ENCODE peak calls at places on chromosomes 13 and 19, in nine cellular contexts. V is breast epithelium; I is HCT116; X is pancreas; D is CD8-positive, alpha-beta memory T cell; A is thyroid gland; N is lower lobe of right lung; P is heart left ventricle; M is testis. F is an unnamed sample. For H3K4me1, the result is how much of the 10 kb centered on the place peaks cover.

GRCh38 chr19:49862411-49863253 is 4.7 kb downstream of the PNKP start:
- DNase-seq in V (no peak), I (no peak), X (peak), D (no peak), A (peak), N (peak), P (no peak), M (peak), F (no peak)

GRCh38 chr19:11191273-11191755 is 6.0 kb downstream of the KANK2 start:
- DNase-seq in V (no peak), I (no peak), X (peak), D (no peak), A (peak), N (peak), P (peak), M (peak), F (peak)

GRCh38 chr13:71674776-71675352 is 192.1 kb downstream of the DACH1 start:
- DNase-seq in V (no peak), I (no peak), X (no peak), D (no peak), A (no peak), N (no peak), P (no peak), M (peak), F (no peak)

GRCh38 chr19:750640-751423 is at the start of gene MISP:
- DNase-seq in V (no peak), I (no peak), X (peak), D (no peak), A (peak), N (peak), P (no peak), M (no peak), F (peak)

GRCh38 chr19:17648097-17648660 is 40.0 kb downstream of the UNC13A start:
- DNase-seq in V (no peak), I (no peak), X (no peak), D (no peak), A (no peak), N (peak), P (no peak), M (peak), F (no peak)

GRCh38 chr19:15551183-15552004 is 43.1 kb downstream of the CYP4F22 start:
- DNase-seq in V (no peak), I (no peak), X (peak), D (peak), A (peak), N (peak), P (peak), M (peak), F (peak)

GRCh38 chr13:91347996-91348905 is 764 bp downstream of the MIR17HG start:
- DNase-seq in V (peak), I (no peak), X (peak), D (peak), A (peak), N (peak), P (peak), M (peak), F (no peak)

GRCh38 chr19:46416077-46416709 is 2.8 kb upstream of the CCDC8 start:
- DNase-seq in V (peak), I (peak), X (peak), D (no peak), A (peak), N (peak), P (peak), M (peak), F (peak)

GRCh38 chr13:24460256-24460655 is 52.3 kb downstream of the PARP4 start:
- DNase-seq in V (no peak), I (no peak), X (no peak), D (no peak), A (no peak), N (no peak), P (no peak), M (no peak), F (no peak)

GRCh38 chr13:94312511-94313191 is 166.8 kb downstream of the DCT start:
- DNase-seq in V (no peak), I (no peak), X (no peak), D (peak), A (no peak), N (no peak), P (no peak), M (no peak), F (no peak)

GRCh38 chr13:46334008-46334407 is 53.0 kb downstream of the RUBCNL start:
- DNase-seq in V (no peak), I (no peak), X (no peak), D (no peak), A (no peak), N (no peak), P (no peak), M (no peak), F (no peak)

GRCh38 chr13:35720690-35721554 is 244.4 kb upstream of the MAB21L1 start:
- DNase-seq in V (no peak), I (peak), X (peak), D (no peak), A (peak), N (peak), P (peak), M (peak), F (peak)

GRCh38 chr19:50601407-50602088 is 33.3 kb upstream of the LRRC4B start:
- DNase-seq in V (no peak), I (no peak), X (no peak), D (no peak), A (no peak), N (no peak), P (no peak), M (no peak), F (no peak)

GRCh38 chr19:36488816-36489138 is 584 bp downstream of the ZNF566 start:
- DNase-seq in V (no peak), I (peak), X (no peak), D (no peak), A (no peak), N (no peak), P (no peak), M (peak), F (peak)

GRCh38 chr19:10112037-10112751 is 701 bp downstream of the P2RY11 start:
- DNase-seq in V (no peak), I (no peak), X (no peak), D (peak), A (no peak), N (peak), P (no peak), M (no peak), F (peak)

GRCh38 chr13:96090240-96091101 is 564 bp downstream of the HS6ST3 start:
- DNase-seq in V (no peak), I (no peak), X (peak), D (no peak), A (peak), N (no peak), P (no peak), M (peak), F (no peak)

GRCh38 chr19:44846455-44847143 is 502 bp downstream of the NECTIN2 start:
- DNase-seq in V (no peak), I (no peak), X (peak), D (no peak), A (peak), N (peak), P (peak), M (no peak), F (no peak)

GRCh38 chr19:44653977-44654784 is 10.5 kb downstream of the PVR start:
- DNase-seq in V (peak), I (no peak), X (peak), D (peak), A (peak), N (peak), P (peak), M (peak), F (peak)

GRCh38 chr19:34436716-34437115 is 8.5 kb downstream of the UBA2 start:
- DNase-seq in V (no peak), I (no peak), X (no peak), D (no peak), A (no peak), N (no peak), P (no peak), M (no peak), F (no peak)

GRCh38 chr19:18513868-18514267 is 8.0 kb downstream of the ELL start:
- DNase-seq in V (no peak), I (no peak), X (peak), D (no peak), A (no peak), N (no peak), P (peak), M (peak), F (no peak)

GRCh38 chr19:58037927-58038687 is 4.3 kb downstream of the ZSCAN1 start:
- DNase-seq in V (no peak), I (no peak), X (peak), D (no peak), A (peak), N (no peak), P (no peak), M (no peak), F (no peak)

GRCh38 chr13:101649490-101650126 is 197.1 kb downstream of the ITGBL1 start:
- DNase-seq in V (no peak), I (no peak), X (no peak), D (no peak), A (no peak), N (no peak), P (no peak), M (no peak), F (peak)

GRCh38 chr19:588093-588742 is 1.5 kb upstream of the HCN2 start:
- DNase-seq in V (peak), I (peak), X (peak), D (peak), A (peak), N (peak), P (peak), M (peak), F (peak)

GRCh38 chr19:34577531-34578101 is 96.1 kb downstream of the WTIP start:
- DNase-seq in V (no peak), I (no peak), X (no peak), D (no peak), A (no peak), N (no peak), P (no peak), M (no peak), F (no peak)

GRCh38 chr19:48480476-48481190 is 11.5 kb downstream of the CYTH2 start:
- DNase-seq in V (no peak), I (no peak), X (no peak), D (peak), A (no peak), N (no peak), P (peak), M (peak), F (no peak)

GRCh38 chr19:35868172-35868822 is at the start of gene APLP1:
- DNase-seq in V (peak), I (no peak), X (peak), D (peak), A (peak), N (peak), P (peak), M (peak), F (peak)

GRCh38 chr19:4229179-4229931 is at the start of gene EBI3:
- DNase-seq in V (no peak), I (no peak), X (no peak), D (no peak), A (no peak), N (no peak), P (peak), M (peak), F (no peak)

GRCh38 chr19:58166268-58166667 is 15.7 kb upstream of the ZNF329 start:
- DNase-seq in V (no peak), I (no peak), X (no peak), D (no peak), A (no peak), N (no peak), P (no peak), M (no peak), F (no peak)

GRCh38 chr13:114146629-114147028 is 14.2 kb upstream of the RASA3 start:
- DNase-seq in V (no peak), I (no peak), X (no peak), D (peak), A (no peak), N (no peak), P (peak), M (no peak), F (no peak)

GRCh38 chr13:91950803-91951202 is 552.4 kb downstream of the GPC5 start:
- DNase-seq in V (no peak), I (no peak), X (no peak), D (no peak), A (no peak), N (no peak), P (no peak), M (no peak), F (no peak)

GRCh38 chr13:98541211-98541610 is 35.7 kb downstream of the STK24 start:
- DNase-seq in V (no peak), I (no peak), X (no peak), D (no peak), A (no peak), N (no peak), P (no peak), M (no peak), F (no peak)
- H3K4me1 ChIP-seq in V (under half), I (under half), X (under half), D (half or more), A (half or more), N (half or more), P (half or more), M (under half), F (under half)

DNA sequence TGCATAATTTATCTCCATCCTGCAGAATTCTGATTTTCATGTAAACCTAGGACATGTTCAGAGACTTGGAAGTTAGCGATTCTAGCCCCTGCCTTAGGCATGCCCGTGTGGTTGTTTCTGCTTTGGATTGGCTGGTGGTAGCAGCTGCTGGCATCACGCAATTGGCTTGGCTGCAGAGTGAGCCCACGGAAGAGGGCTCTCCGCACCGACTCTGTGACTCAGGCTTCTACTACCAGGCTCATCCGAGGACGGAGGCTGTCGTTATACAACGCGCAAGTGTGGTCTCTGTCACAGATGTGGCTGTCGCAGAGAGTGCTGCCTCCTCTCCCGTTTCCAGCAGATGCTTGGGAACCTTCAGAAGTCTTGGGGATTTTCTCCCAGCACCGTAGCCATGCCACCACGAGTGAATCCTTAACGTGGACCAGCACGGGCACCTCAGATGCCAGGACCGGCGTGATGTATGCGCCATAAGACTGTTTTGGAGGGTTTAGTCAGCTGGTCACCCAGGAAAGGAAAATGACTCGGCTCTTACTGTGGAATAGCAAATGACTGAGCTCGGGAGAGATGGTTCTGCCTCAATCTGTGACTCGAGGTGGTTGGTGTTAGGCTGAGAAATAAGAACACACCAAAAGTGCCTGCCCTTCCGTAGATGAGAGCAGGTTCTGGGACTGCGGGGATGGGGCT is 61.0 kb upstream of the F7 start:
- DNase-seq in V (no peak), I (no peak), X (peak), D (no peak), A (no peak), N (no peak), P (peak), M (no peak), F (no peak)
- H3K4me1 ChIP-seq in V (under half), I (under half), X (under half), D (under half), A (under half), N (under half), P (under half), M (under half), F (under half)

GRCh38 chr13:30718661-30719520 is 16.5 kb upstream of the ALOX5AP start:
- DNase-seq in V (no peak), I (peak), X (no peak), D (no peak), A (no peak), N (no peak), P (no peak), M (no peak), F (peak)

GRCh38 chr13:30713133-30713532 is 22.2 kb upstream of the ALOX5AP start:
- DNase-seq in V (no peak), I (no peak), X (no peak), D (no peak), A (no peak), N (peak), P (peak), M (no peak), F (no peak)

GRCh38 chr13:30714629-30715028 is 20.7 kb upstream of the ALOX5AP start:
- DNase-seq in V (no peak), I (no peak), X (no peak), D (no peak), A (no peak), N (no peak), P (no peak), M (no peak), F (no peak)

GRCh38 chr13:30715357-30715756 is 20.0 kb upstream of the ALOX5AP start:
- DNase-seq in V (no peak), I (no peak), X (no peak), D (no peak), A (no peak), N (no peak), P (no peak), M (no peak), F (no peak)

DNA sequence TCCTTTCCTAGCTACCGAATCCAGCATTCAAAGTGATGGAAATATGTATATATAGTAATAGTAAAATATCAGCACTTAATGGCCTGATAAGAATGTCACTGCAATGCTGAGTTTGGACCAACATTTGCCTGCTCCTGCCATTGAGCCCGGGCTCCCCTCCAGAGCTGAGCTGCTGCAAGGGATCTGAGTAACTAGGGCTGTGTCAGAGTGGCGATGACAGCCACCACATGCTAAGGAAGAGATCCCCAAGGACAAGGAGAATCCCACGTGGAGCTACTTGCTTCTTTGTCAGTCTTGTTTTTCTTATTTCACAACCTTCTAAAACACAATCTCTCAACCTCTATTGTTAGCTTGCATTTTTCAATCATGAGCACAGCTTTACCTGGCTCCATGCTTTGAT is 19.5 kb upstream of the ALOX5AP start:
- DNase-seq in V (no peak), I (no peak), X (no peak), D (no peak), A (no peak), N (no peak), P (peak), M (no peak), F (no peak)
- H3K4me1 ChIP-seq in V (under half), I (under half), X (under half), D (under half), A (under half), N (under half), P (under half), M (under half), F (under half)

GRCh38 chr19:6269101-6269886 is 10.5 kb downstream of the MLLT1 start:
- DNase-seq in V (no peak), I (no peak), X (no peak), D (no peak), A (no peak), N (no peak), P (no peak), M (no peak), F (no peak)

GRCh38 chr19:6270822-6271221 is 9.0 kb downstream of the MLLT1 start:
- DNase-seq in V (no peak), I (no peak), X (no peak), D (no peak), A (no peak), N (no peak), P (no peak), M (no peak), F (no peak)

GRCh38 chr19:6270076-6270745 is 9.6 kb downstream of the MLLT1 start:
- DNase-seq in V (no peak), I (no peak), X (peak), D (no peak), A (no peak), N (no peak), P (no peak), M (no peak), F (peak)

GRCh38 chr19:6267552-6268381 is 12.0 kb downstream of the MLLT1 start:
- DNase-seq in V (no peak), I (no peak), X (no peak), D (no peak), A (no peak), N (no peak), P (no peak), M (no peak), F (no peak)

DNA sequence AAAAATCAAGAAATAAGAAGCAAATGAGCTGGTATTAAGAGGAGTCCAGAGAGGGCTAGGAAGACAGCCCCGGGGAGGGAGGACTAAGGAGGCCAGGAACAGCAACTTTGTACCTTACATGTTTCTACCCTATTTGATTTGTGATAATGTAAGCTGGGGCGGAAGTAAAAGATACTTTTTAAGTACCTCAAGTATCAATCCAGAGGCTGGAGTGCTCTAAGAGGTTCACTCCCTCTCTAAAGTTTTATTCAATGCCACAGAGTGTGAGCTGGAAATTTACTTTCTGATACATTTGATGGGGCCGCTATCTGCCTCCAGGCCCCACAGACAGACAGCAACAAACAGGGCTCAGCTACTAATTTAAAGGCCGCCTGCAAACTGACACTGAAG is 11.4 kb downstream of the MLLT1 start:
- DNase-seq in V (no peak), I (no peak), X (no peak), D (no peak), A (no peak), N (no peak), P (no peak), M (peak), F (no peak)
- H3K4me1 ChIP-seq in V (under half), I (under half), X (under half), D (under half), A (under half), N (half or more), P (under half), M (under half), F (under half)

GRCh38 chr13:110282316-110282841 is 24.6 kb downstream of the COL4A1 start:
- DNase-seq in V (no peak), I (no peak), X (no peak), D (no peak), A (peak), N (no peak), P (no peak), M (no peak), F (no peak)
- H3K4me1 ChIP-seq in V (under half), I (under half), X (under half), D (under half), A (under half), N (under half), P (half or more), M (under half), F (under half)